ENCODE peak calls at places on chromosomes 7 and 10, in four cellular contexts. B is HepG2, O is GM12878, Q is K562. V is an unnamed sample.

GRCh38 chr7:118054529-118054928 is 129.4 kb upstream of the LSM8 start:
- DNase-seq in Q (no peak), B (no peak), O (no peak), V (no peak)

GRCh38 chr10:78957471-78958039 is 111.2 kb upstream of the ZMIZ1 start:
- DNase-seq in B (no peak), Q (no peak), O (no peak), V (no peak)

GRCh38 chr10:13907570-13907969 is 320.8 kb downstream of the PRPF18 start:
- DNase-seq in O (no peak), Q (no peak), B (no peak), V (no peak)

GRCh38 chr7:34823650-34824258 is 165.7 kb downstream of the NPSR1 start:
- DNase-seq in O (no peak), Q (peak; percentile 68), B (peak; percentile 22), V (peak; percentile 65)

GRCh38 chr10:126929391-126929790 is 24.2 kb downstream of the DOCK1 start:
- DNase-seq in B (peak; percentile 22), Q (no peak), O (no peak), V (no peak)

GRCh38 chr10:44470779-44471178 is 85.9 kb upstream of the CXCL12 start:
- DNase-seq in O (no peak), B (no peak), Q (no peak), V (no peak)

GRCh38 chr7:101804087-101804631 is 13.3 kb upstream of the CUX1 start:
- DNase-seq in Q (peak; percentile 8), O (no peak), B (no peak), V (no peak)

GRCh38 chr10:81027223-81027622 is 489.5 kb downstream of the SH2D4B start:
- DNase-seq in Q (no peak), O (no peak), B (no peak), V (no peak)

GRCh38 chr10:12708921-12709320 is 292.6 kb downstream of the CCDC3 start:
- DNase-seq in Q (no peak), O (no peak), B (no peak), V (no peak)

GRCh38 chr7:43763183-43763582 is 4.7 kb downstream of the BLVRA start:
- DNase-seq in B (no peak), O (no peak), Q (no peak), V (no peak)

GRCh38 chr10:129777687-129778086 is 186.4 kb downstream of the EBF3 start:
- DNase-seq in B (no peak), O (no peak), Q (no peak), V (no peak)

GRCh38 chr7:131480384-131481315 is 75.8 kb downstream of the PODXL start:
- DNase-seq in B (peak; percentile 47), O (no peak), Q (no peak), V (no peak)

GRCh38 chr10:93701903-93702277 is 502 bp downstream of the FRA10AC1 start:
- DNase-seq in O (no peak), B (peak; percentile 7), Q (peak; percentile 17), V (peak; percentile 17)

GRCh38 chr10:114084225-114084624 is 40.6 kb downstream of the ADRB1 start:
- DNase-seq in Q (no peak), O (no peak), B (no peak), V (no peak)

GRCh38 chr7:151663382-151664100 is 143.8 kb upstream of the RHEB start:
- DNase-seq in B (no peak), O (no peak), Q (no peak), V (no peak)

DNA sequence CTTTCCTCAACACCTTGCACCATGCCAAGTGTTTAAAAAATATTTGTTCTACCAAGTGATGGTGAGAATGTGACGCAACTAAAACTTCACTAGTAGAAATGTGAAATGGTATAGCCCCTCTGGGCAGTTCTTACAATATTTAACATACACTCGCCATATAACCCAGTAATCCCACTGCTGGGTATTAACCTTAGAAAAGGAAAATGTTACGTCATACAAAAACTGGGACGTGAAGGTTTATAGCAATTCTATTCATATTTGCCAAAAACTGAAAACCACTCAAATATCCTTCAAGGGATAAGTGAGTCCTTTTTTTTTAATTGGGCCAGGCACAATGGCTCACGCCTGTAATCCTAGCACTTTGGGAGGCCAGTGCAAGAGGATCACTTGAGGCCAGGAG is 279.3 kb downstream of the SKIDA1 start:
- DNase-seq in B (no peak), Q (no peak), O (no peak), V (no peak)
- TF ChIP-seq FOXM1 in B (no peak), Q (no peak), O (no peak), V (no peak)

DNA sequence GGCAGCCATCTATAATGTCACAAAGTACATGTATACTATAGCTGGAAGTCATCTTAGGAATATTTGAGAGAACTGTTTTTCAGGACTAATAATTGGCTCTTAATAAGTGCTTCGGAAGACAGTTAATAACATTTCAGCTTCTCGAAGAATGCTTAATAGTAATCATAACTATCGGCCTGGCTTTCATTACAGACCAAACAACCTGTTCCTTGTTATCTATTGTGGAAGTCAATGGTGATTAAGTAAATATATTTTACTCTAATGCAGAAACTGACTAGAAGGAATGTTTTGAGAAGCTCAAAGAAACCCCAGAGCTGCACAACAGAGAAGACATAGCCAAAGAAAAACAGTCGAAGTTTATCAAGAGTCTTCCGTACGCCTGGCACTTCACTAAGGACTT is 106.8 kb upstream of the FAM133B start:
- DNase-seq in Q (no peak), O (no peak), B (no peak), V (no peak)
- TF ChIP-seq BHLHE40 in Q (no peak), O (no peak), B (no peak), V (no peak)

GRCh38 chr10:110612629-110613028 is 31.5 kb upstream of the RBM20 start:
- DNase-seq in B (no peak), Q (no peak), O (peak; percentile 23), V (no peak)

GRCh38 chr10:110612073-110612472 is 32.1 kb upstream of the RBM20 start:
- DNase-seq in O (peak; percentile 70), Q (no peak), B (no peak), V (no peak)

GRCh38 chr10:110615057-110615630 is 29.0 kb upstream of the RBM20 start:
- DNase-seq in Q (no peak), O (no peak), B (no peak), V (no peak)

GRCh38 chr10:110613996-110614495 is 30.1 kb upstream of the RBM20 start:
- DNase-seq in B (no peak), O (peak; percentile 61), Q (no peak), V (no peak)

GRCh38 chr10:110613341-110613995 is 30.7 kb upstream of the RBM20 start:
- DNase-seq in Q (no peak), O (peak; percentile 57), B (no peak), V (no peak)
- TF ChIP-seq FOXM1 in Q (no peak), O (no peak), B (no peak), V (no peak)

GRCh38 chr10:75401569-75402485 is at the start of gene ZNF503:
- DNase-seq in Q (peak; percentile 53), O (peak; percentile 27), B (peak; percentile 98), V (peak; percentile 79)
- TF ChIP-seq BHLHE40 in Q (no peak), O (peak; percentile 62), B (peak; percentile 48), V (no peak)

GRCh38 chr10:109906346-109906745 is 17.0 kb downstream of the XPNPEP1 start:
- DNase-seq in O (no peak), Q (no peak), B (no peak), V (no peak)

GRCh38 chr10:109904397-109904796 is 18.9 kb downstream of the XPNPEP1 start:
- DNase-seq in Q (no peak), B (no peak), O (no peak), V (no peak)

GRCh38 chr10:109899578-109900355 is 23.5 kb downstream of the XPNPEP1 start:
- DNase-seq in B (no peak), O (no peak), Q (no peak), V (no peak)

GRCh38 chr10:109898666-109899577 is 24.4 kb downstream of the XPNPEP1 start:
- DNase-seq in B (no peak), O (no peak), Q (no peak), V (no peak)

DNA sequence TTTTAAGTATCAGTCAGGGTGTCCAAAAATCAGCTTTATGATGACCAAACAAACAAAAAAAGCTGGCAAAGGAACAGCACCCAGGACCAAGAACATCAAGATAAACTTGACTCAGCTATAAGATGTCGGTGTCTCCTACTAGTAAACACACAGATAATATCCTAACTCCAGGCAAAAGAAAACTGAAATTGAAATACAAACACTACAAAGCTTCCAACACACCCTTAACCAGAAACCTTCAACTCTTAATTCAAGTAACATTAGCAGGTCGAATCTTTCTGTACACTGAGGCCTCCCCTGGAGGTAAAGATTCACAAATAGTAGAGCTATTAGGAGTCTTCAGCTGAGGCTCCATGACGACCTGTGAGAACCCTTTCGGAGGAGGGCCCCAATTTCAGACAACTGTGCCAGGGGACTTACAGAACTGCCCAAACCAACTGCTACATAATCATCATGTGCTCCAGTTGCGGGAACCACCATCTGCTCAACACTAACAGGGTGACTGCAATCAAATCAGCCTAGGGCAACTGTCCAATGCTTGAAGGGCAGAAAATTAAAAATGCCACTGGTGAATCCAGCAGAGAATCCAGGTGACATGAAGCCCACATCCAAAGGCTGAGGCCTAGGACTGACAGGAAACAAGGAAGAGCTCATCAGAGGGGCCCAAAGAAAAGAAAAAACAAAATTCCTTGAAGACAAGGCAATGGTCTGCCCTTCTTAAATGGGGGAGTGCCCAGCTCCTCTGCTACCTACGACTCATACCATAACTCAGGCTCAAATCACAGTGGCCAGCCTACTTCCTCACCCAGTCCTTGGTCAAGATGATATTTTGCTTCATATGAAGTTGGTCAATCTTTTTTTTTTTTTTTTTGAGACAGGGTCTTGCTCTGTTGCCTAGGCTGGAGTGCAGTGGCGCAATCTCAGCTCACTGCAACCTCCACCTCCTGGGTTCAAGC is 20.0 kb downstream of the XPNPEP1 start:
- DNase-seq in Q (no peak), O (no peak), B (no peak), V (no peak)
- TF ChIP-seq FOXM1 in Q (no peak), O (no peak), B (no peak), V (no peak)

DNA sequence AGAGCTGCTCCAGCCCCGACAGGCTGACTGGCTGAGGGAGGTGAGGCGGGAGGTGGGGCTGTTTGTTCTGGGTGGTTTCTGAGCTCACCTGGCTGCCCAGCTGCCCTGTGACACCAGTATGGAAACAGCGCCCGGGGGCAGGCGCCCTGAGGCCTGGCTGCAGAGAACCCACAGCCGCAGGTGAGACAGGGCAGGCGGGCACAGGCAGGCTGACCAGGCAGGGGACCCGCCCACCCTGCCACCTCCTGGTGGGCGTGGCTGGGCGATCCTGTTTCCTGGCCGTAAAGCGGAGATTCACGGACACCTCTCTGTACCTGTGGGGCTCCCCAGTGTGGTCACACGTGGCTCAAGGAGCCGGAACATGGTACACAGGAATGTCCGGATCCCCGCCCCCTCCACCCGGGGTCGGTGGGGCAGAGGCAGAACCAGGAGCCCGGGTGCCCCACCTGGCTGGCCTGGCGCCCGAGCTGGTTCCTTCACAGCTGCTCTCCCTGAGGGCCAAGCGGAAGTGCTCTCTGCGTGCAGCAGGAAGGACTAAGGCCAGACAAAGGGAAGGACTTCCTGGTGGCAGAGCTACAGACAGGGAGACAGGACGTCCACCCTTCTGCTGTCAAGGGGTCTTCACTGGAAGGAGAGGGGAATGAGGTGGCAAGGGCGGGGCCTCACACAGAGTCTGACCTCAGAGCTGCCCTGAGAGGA is 3.9 kb downstream of the MICALL2 start:
- DNase-seq in Q (no peak), B (no peak), O (no peak), V (no peak)
- TF ChIP-seq BHLHE40 in Q (no peak), B (no peak), O (no peak), V (no peak)